ENCODE peak calls at places on chromosomes 4 and X, in eight cellular contexts. R is psoas muscle; G is foreskin fibroblast; Z is GM23338; V is dorsolateral prefrontal cortex; X is choroid plexus epithelial cell; F is activated CD8-positive, alpha-beta memory T cell treated with anti-CD3 and anti-CD28 coated beads for 48 hours; Y is LoVo. L is an unnamed sample.

GRCh38 chr4:78310056-78310731 is 241.4 kb upstream of the ANXA3 start:
- DNase-seq in R (no peak), G (peak), Z (no peak), V (no peak), X (no peak), F (no peak), Y (no peak), L (no peak)

GRCh38 chrX:136209016-136209738 is 42.0 kb downstream of the MAP7D3 start:
- DNase-seq in R (peak), G (no peak), Z (peak), V (peak), X (peak), F (no peak), Y (no peak), L (peak)

GRCh38 chrX:115494133-115494532 is 66.8 kb upstream of the PLS3 start:
- DNase-seq in R (no peak), G (peak), Z (no peak), V (no peak), X (peak), F (no peak), Y (no peak), L (peak)

GRCh38 chr4:123599920-123600394 is 203.4 kb downstream of the SPRY1 start:
- DNase-seq in R (peak), G (no peak), Z (peak), V (peak), X (peak), F (no peak), Y (peak), L (peak)

GRCh38 chrX:53713987-53714579 is 27.6 kb upstream of the HUWE1 start:
- DNase-seq in R (no peak), G (no peak), Z (no peak), V (no peak), X (peak), F (no peak), Y (no peak), L (no peak)

GRCh38 chr4:145189981-145190380 is 9.6 kb upstream of the OTUD4 start:
- DNase-seq in R (no peak), G (no peak), Z (no peak), V (no peak), X (peak), F (no peak), Y (no peak), L (peak)

GRCh38 chr4:115781528-115782146 is 668.2 kb upstream of the NDST4 start:
- DNase-seq in R (no peak), G (no peak), Z (no peak), V (no peak), X (no peak), F (no peak), Y (no peak), L (no peak)

GRCh38 chr4:141524116-141524515 is 112.3 kb upstream of the IL15 start:
- DNase-seq in R (no peak), G (no peak), Z (no peak), V (no peak), X (no peak), F (no peak), Y (no peak), L (peak)

GRCh38 chrX:107683124-107683895 is 55.0 kb downstream of the PRPS1 start:
- DNase-seq in R (peak), G (peak), Z (no peak), V (no peak), X (peak), F (no peak), Y (no peak), L (peak)

GRCh38 chrX:102697506-102697905 is 14.7 kb upstream of the GPRASP2 start:
- DNase-seq in R (no peak), G (peak), Z (no peak), V (no peak), X (peak), F (no peak), Y (no peak), L (peak)

GRCh38 chr4:1494416-1495315 is 88.4 kb upstream of the NKX1-1 start:
- DNase-seq in R (no peak), G (no peak), Z (no peak), V (no peak), X (no peak), F (no peak), Y (no peak), L (no peak)

GRCh38 chr4:129240816-129241215 is 144.9 kb downstream of the C4orf33 start:
- DNase-seq in R (no peak), G (no peak), Z (no peak), V (no peak), X (peak), F (no peak), Y (no peak), L (peak)

GRCh38 chr4:24642941-24643628 is 58.7 kb upstream of the DHX15 start:
- DNase-seq in R (no peak), G (peak), Z (no peak), V (no peak), X (peak), F (no peak), Y (peak), L (peak)

GRCh38 chr4:103032575-103032974 is 13.1 kb upstream of the SLC9B1 start:
- DNase-seq in R (no peak), G (no peak), Z (peak), V (no peak), X (peak), F (no peak), Y (no peak), L (peak)

GRCh38 chr4:102501176-102501634 is at the start of gene NFKB1:
- DNase-seq in R (peak), G (peak), Z (peak), V (peak), X (peak), F (peak), Y (peak), L (peak)

GRCh38 chr4:89681219-89681618 is 155.7 kb downstream of the SNCA start:
- DNase-seq in R (no peak), G (no peak), Z (peak), V (no peak), X (peak), F (no peak), Y (peak), L (peak)

L was measured in iris pigment epithelial cell.